ENCODE peak calls at places on chromosome 1, in ten cellular contexts. U is MM.1S, L is WTC11, Y is HL-60, Z is GM10248, V is nephron progenitor cell, W is tibial artery, M is H9, T is tibial nerve, O is endothelial cell. E is an unnamed sample.

GRCh38 chr1:201214461-201214860 is 23.8 kb downstream of the IGFN1 start:
- DNase-seq in Z (no peak), W (no peak), V (no peak), L (peak), U (no peak), M (peak), O (no peak), T (no peak), Y (no peak), E (no peak)

GRCh38 chr1:161825831-161826230 is 59.7 kb downstream of the ATF6 start:
- DNase-seq in M (no peak), L (no peak), O (no peak), Y (no peak), Z (no peak), V (no peak), T (no peak), W (no peak), U (no peak), E (no peak)

GRCh38 chr1:194279975-194280374 is 1093.6 kb upstream of the B3GALT2 start:
- DNase-seq in W (no peak), Y (no peak), Z (peak), U (no peak), O (no peak), M (no peak), L (no peak), V (no peak), T (no peak), E (no peak)

GRCh38 chr1:2322593-2323295 is 68.6 kb downstream of the MORN1 start:
- DNase-seq in M (no peak), W (peak), U (no peak), V (no peak), O (no peak), Y (no peak), Z (no peak), T (no peak), L (no peak), E (no peak)

GRCh38 chr1:177950506-177950905 is 19.4 kb downstream of the SEC16B start:
- DNase-seq in U (no peak), L (no peak), W (no peak), Z (no peak), T (no peak), M (no peak), Y (no peak), V (no peak), O (no peak), E (no peak)

GRCh38 chr1:93000751-93001175 is 39.5 kb upstream of the DIPK1A start:
- DNase-seq in W (no peak), L (no peak), O (no peak), T (no peak), Y (no peak), U (peak), M (no peak), Z (no peak), V (no peak), E (no peak)

GRCh38 chr1:222347627-222348026 is 200.3 kb downstream of the HHIPL2 start:
- DNase-seq in O (no peak), Y (no peak), M (no peak), V (no peak), U (no peak), Z (no peak), L (no peak), T (no peak), W (no peak), E (peak)

GRCh38 chr1:33986389-33987095 is 122.7 kb downstream of the HMGB4 start:
- DNase-seq in Y (no peak), L (no peak), T (no peak), O (no peak), V (no peak), U (no peak), M (no peak), W (peak), Z (no peak), E (no peak)

GRCh38 chr1:7207875-7208646 is 422.8 kb downstream of the CAMTA1 start:
- DNase-seq in O (peak), L (peak), Z (peak), Y (peak), V (peak), M (peak), W (no peak), T (no peak), U (peak), E (no peak)

GRCh38 chr1:248823517-248824001 is 2.2 kb downstream of the SH3BP5L start:
- DNase-seq in L (no peak), M (no peak), Y (no peak), O (no peak), T (no peak), W (no peak), U (no peak), Z (no peak), V (no peak), E (no peak)

GRCh38 chr1:107804746-107805145 is 160.2 kb downstream of the VAV3 start:
- DNase-seq in M (no peak), Z (no peak), T (no peak), Y (no peak), W (no peak), V (no peak), O (no peak), U (peak), L (no peak), E (no peak)

GRCh38 chr1:109787211-109787844 is 23.6 kb upstream of the EPS8L3 start:
- DNase-seq in V (no peak), T (no peak), M (no peak), Y (no peak), O (no peak), L (no peak), W (peak), Z (no peak), U (no peak), E (peak)

GRCh38 chr1:209895709-209896108 is 42.3 kb upstream of the SYT14 start:
- DNase-seq in O (no peak), Y (no peak), L (no peak), Z (no peak), V (no peak), W (no peak), M (no peak), U (no peak), T (no peak), E (no peak)

GRCh38 chr1:16266411-16267118 is 29.6 kb upstream of the CPLANE2 start:
- DNase-seq in M (no peak), T (no peak), O (no peak), W (no peak), Y (no peak), Z (no peak), U (no peak), V (no peak), L (no peak), E (no peak)

GRCh38 chr1:201912832-201913231 is 24.1 kb downstream of the SHISA4 start:
- DNase-seq in T (peak), L (no peak), W (no peak), V (peak), Y (no peak), O (no peak), M (no peak), Z (no peak), U (no peak), E (no peak)

GRCh38 chr1:94299627-94300552 is 62.5 kb upstream of the ARHGAP29 start:
- DNase-seq in M (peak), U (no peak), T (no peak), Z (no peak), V (no peak), W (no peak), Y (no peak), O (no peak), L (no peak), E (no peak)

GRCh38 chr1:167501513-167502191 is 16.7 kb downstream of the CD247 start:
- DNase-seq in M (no peak), U (no peak), O (no peak), T (no peak), V (no peak), Z (no peak), L (no peak), W (no peak), Y (no peak), E (no peak)

GRCh38 chr1:10911274-10912166 is 100.9 kb upstream of the TARDBP start:
- DNase-seq in V (no peak), Z (no peak), Y (no peak), L (no peak), T (no peak), M (no peak), U (no peak), O (no peak), W (no peak), E (no peak)

GRCh38 chr1:17577907-17578297 is 38.4 kb downstream of the ARHGEF10L start:
- DNase-seq in Z (no peak), M (no peak), W (no peak), V (no peak), U (no peak), T (no peak), Y (no peak), L (no peak), O (no peak), E (no peak)

GRCh38 chr1:17573518-17574041 is 34.1 kb downstream of the ARHGEF10L start:
- DNase-seq in U (no peak), Y (no peak), M (no peak), T (no peak), V (peak), O (no peak), W (no peak), L (peak), Z (no peak), E (peak)

GRCh38 chr1:17572264-17572985 is 32.9 kb downstream of the ARHGEF10L start:
- DNase-seq in M (peak), L (peak), O (no peak), Y (no peak), V (no peak), W (no peak), T (no peak), Z (peak), U (no peak), E (no peak)

GRCh38 chr1:17575786-17576584 is 36.5 kb downstream of the ARHGEF10L start:
- DNase-seq in Y (no peak), Z (no peak), U (no peak), L (no peak), M (no peak), W (no peak), V (no peak), T (no peak), O (no peak), E (no peak)

GRCh38 chr1:17574502-17574901 is 35.0 kb downstream of the ARHGEF10L start:
- DNase-seq in V (no peak), W (no peak), L (peak), O (peak), U (no peak), Z (no peak), Y (no peak), M (peak), T (no peak), E (no peak)
- TF ChIP-seq CTCF in V (no peak), W (peak), L (peak), O (no peak), U (no peak), Z (no peak), Y (no peak), M (peak), T (peak), E (no peak)

GRCh38 chr1:37096523-37096922 is 62.2 kb upstream of the GRIK3 start:
- DNase-seq in O (peak), U (no peak), T (no peak), Y (no peak), Z (peak), V (no peak), W (no peak), M (peak), L (peak), E (no peak)
- TF ChIP-seq CTCF in O (peak), U (peak), T (no peak), Y (no peak), Z (no peak), V (peak), W (no peak), M (peak), L (peak), E (peak)

GRCh38 chr1:231337043-231337471 is 595 bp downstream of the EXOC8 start:
- DNase-seq in W (no peak), T (no peak), L (no peak), M (no peak), V (peak), Y (no peak), U (peak), Z (peak), O (no peak), E (peak)

GRCh38 chr1:231335663-231336602 is 1.7 kb downstream of the EXOC8 start:
- DNase-seq in V (no peak), T (no peak), U (no peak), Y (no peak), M (no peak), W (no peak), Z (no peak), O (no peak), L (no peak), E (no peak)

GRCh38 chr1:231334952-231335351 is 2.7 kb downstream of the EXOC8 start:
- DNase-seq in W (no peak), L (no peak), M (no peak), Z (no peak), Y (no peak), T (no peak), U (no peak), O (no peak), V (no peak), E (no peak)

GRCh38 chr1:231338270-231339128 is at the start of gene SPRTN:
- DNase-seq in Z (peak), T (no peak), M (no peak), L (peak), W (no peak), V (peak), Y (no peak), U (no peak), O (no peak), E (peak)

DNA sequence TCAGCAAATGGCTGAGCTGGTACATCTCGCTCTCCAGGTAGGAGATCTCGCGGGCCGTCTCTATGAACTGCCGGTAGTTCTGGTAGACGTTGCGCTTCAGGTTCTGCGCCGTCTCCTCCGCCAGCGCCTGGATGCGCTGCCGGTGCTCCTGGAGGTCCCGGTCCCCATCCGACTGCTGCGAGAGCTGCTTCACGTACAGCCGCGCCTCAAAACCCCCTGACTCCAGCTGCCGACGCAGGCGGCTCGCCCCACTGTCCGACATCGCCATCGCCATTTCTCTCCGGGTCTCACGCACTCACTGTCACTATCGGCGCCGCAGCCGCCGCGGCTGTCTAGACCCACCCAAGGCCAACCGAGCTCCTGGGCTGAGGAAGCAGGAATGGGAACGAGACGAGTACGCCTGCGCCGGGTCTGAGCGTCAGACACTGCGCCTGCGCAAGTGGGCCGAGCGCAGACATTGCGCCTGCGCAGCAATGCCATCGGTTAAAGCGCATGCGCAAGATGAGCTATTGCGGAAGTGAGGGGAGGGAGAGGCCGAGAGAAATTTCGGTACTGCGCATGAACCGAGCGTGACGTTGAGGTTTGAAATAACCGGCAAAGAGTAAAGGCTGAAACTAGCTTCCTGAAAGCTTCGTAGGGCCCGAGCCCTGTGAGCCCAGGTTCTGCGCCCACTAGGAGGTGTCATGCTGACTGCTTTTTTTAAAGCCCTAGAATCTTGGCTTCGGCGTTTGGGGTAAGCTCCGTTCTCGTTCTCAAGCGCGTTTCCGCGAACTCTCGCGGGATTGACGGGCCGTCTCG is at the start of gene EXOC8:
- DNase-seq in Z (peak), W (peak), U (peak), T (peak), M (peak), O (peak), L (peak), V (peak), Y (peak), E (peak)
- TF ChIP-seq CTCF in Z (no peak), W (no peak), U (peak), T (peak), M (no peak), O (no peak), L (no peak), V (no peak), Y (no peak), E (peak)

DNA sequence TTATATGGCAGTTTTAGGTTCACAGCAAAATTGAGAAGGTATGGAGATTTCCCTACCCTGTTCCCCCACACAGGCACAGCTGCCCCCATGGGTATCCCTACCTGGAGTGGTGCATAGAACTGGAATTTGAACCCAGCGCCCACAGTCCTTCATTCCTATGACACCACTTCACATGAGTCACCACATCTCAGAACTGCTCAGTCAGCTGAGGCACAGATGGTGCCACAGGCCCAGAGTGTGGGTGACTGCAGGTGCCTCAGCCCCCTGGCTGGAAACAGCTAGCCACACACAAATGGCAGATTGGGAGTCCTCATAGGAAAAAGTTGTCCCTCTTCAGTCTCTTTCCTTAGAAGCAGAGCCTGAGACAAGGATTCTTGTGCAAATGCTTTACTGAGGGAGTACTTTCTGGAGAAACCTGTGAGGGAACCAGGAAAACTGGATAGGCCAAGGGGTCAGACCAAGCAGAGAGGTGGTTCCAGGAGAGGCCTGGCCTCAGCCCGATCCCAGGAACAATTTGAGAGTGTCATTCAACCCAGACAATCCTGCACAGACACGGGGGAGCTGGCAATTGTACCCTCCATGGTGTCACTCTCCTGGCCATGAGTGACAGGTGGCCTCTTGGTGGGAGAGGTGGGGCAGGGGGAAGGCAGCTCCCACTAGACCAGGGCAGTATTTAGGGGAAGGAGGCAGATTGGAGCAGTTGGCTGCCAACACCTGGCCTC is 6.9 kb downstream of the PLA2G2D start:
- DNase-seq in M (no peak), O (no peak), T (no peak), L (no peak), Y (no peak), V (no peak), Z (no peak), W (no peak), U (peak), E (no peak)
- TF ChIP-seq CTCF in M (no peak), O (no peak), T (no peak), L (no peak), Y (no peak), V (no peak), Z (no peak), W (no peak), U (no peak), E (no peak)

E was measured in dorsolateral prefrontal cortex.